ENCODE peak calls at places on chromosomes 2 and 18, in six cellular contexts. S, V, T, B, Q and O are unnamed samples.

GRCh38 chr2:145007673-145008263 is 487.8 kb upstream of the ZEB2 start:
- DNase-seq in Q (no peak), S (peak), B (no peak), T (no peak), V (no peak), O (no peak)

GRCh38 chr18:29160123-29160522 is 983.2 kb upstream of the CDH2 start:
- DNase-seq in V (no peak), S (no peak), B (no peak), Q (no peak), T (no peak), O (peak)

GRCh38 chr2:1818404-1818803 is 74.1 kb upstream of the PXDN start:
- DNase-seq in S (no peak), T (no peak), Q (no peak), V (no peak), B (no peak), O (no peak)

GRCh38 chr2:180656455-180656847 is 324.0 kb upstream of the UBE2E3 start:
- DNase-seq in S (no peak), V (no peak), T (no peak), Q (peak), B (no peak), O (no peak)

GRCh38 chr2:136128905-136129304 is 11.0 kb upstream of the CXCR4 start:
- DNase-seq in S (no peak), V (no peak), B (no peak), T (no peak), Q (no peak), O (no peak)

GRCh38 chr2:166060191-166060590 is 67.6 kb downstream of the SCN1A start:
- DNase-seq in B (no peak), V (no peak), S (no peak), T (no peak), Q (no peak), O (no peak)

GRCh38 chr2:66985901-66986300 is 411.2 kb upstream of the ETAA1 start:
- DNase-seq in V (no peak), S (no peak), Q (no peak), B (no peak), T (no peak), O (no peak)

GRCh38 chr2:216081487-216082387 is at the start of the genes PECR and TMEM169:
- DNase-seq in Q (no peak), T (peak), B (peak), V (peak), S (peak), O (peak)

GRCh38 chr2:110718990-110719389 is 13.4 kb upstream of the ACOXL start:
- DNase-seq in T (no peak), Q (no peak), V (no peak), B (no peak), S (no peak), O (no peak)

GRCh38 chr2:212665948-212666347 is 127.3 kb upstream of the ERBB4 start:
- DNase-seq in Q (no peak), B (no peak), T (no peak), V (no peak), S (no peak), O (no peak)